ENCODE peak calls at places on chromosomes 5 and 9, in eight cellular contexts. One of them, this sample, is unnamed.

GRCh38 chr5:115243412-115243811 is 19.3 kb downstream of the PGGT1B start:
- DNase-seq in tibial nerve: no peak
- DNase-seq in body of pancreas: no peak
- DNase-seq in heart left ventricle: no peak
- DNase-seq in stomach: no peak
- DNase-seq in H1: no peak
- DNase-seq in IMR-90: peak
- DNase-seq in suprapubic skin: no peak
- DNase-seq in this sample: no peak

GRCh38 chr9:132595319-132595718 is 12.9 kb downstream of the BARHL1 start:
- DNase-seq in tibial nerve: no peak
- DNase-seq in body of pancreas: no peak
- DNase-seq in heart left ventricle: no peak
- DNase-seq in stomach: no peak
- DNase-seq in H1: no peak
- DNase-seq in IMR-90: no peak
- DNase-seq in suprapubic skin: no peak
- DNase-seq in this sample: no peak

GRCh38 chr5:126248611-126249010 is 174.6 kb upstream of the GRAMD2B start:
- DNase-seq in tibial nerve: no peak
- DNase-seq in body of pancreas: no peak
- DNase-seq in heart left ventricle: no peak
- DNase-seq in stomach: no peak
- DNase-seq in H1: no peak
- DNase-seq in IMR-90: no peak
- DNase-seq in suprapubic skin: no peak
- DNase-seq in this sample: no peak

GRCh38 chr5:118533923-118534322 is 454.4 kb downstream of the DTWD2 start:
- DNase-seq in tibial nerve: no peak
- DNase-seq in body of pancreas: no peak
- DNase-seq in heart left ventricle: no peak
- DNase-seq in stomach: no peak
- DNase-seq in H1: no peak
- DNase-seq in IMR-90: no peak
- DNase-seq in suprapubic skin: no peak
- DNase-seq in this sample: no peak

GRCh38 chr5:80798166-80798565 is 143.4 kb upstream of the DHFR start:
- DNase-seq in tibial nerve: no peak
- DNase-seq in body of pancreas: no peak
- DNase-seq in heart left ventricle: no peak
- DNase-seq in stomach: no peak
- DNase-seq in H1: no peak
- DNase-seq in IMR-90: no peak
- DNase-seq in suprapubic skin: no peak
- DNase-seq in this sample: no peak

GRCh38 chr9:121604242-121604641 is 47.2 kb upstream of the DAB2IP start:
- DNase-seq in tibial nerve: no peak
- DNase-seq in body of pancreas: no peak
- DNase-seq in heart left ventricle: no peak
- DNase-seq in stomach: peak
- DNase-seq in H1: no peak
- DNase-seq in IMR-90: no peak
- DNase-seq in suprapubic skin: no peak
- DNase-seq in this sample: peak

GRCh38 chr5:159444441-159445082 is 114.3 kb upstream of the IL12B start:
- DNase-seq in tibial nerve: peak
- DNase-seq in body of pancreas: no peak
- DNase-seq in heart left ventricle: no peak
- DNase-seq in stomach: no peak
- DNase-seq in H1: no peak
- DNase-seq in IMR-90: peak
- DNase-seq in suprapubic skin: no peak
- DNase-seq in this sample: no peak

GRCh38 chr9:98101416-98101815 is 17.6 kb downstream of the TRIM14 start:
- DNase-seq in tibial nerve: no peak
- DNase-seq in body of pancreas: no peak
- DNase-seq in heart left ventricle: no peak
- DNase-seq in stomach: no peak
- DNase-seq in H1: no peak
- DNase-seq in IMR-90: no peak
- DNase-seq in suprapubic skin: peak
- DNase-seq in this sample: no peak

GRCh38 chr5:173984218-173984617 is 4.8 kb upstream of the C5orf47 start:
- DNase-seq in tibial nerve: no peak
- DNase-seq in body of pancreas: no peak
- DNase-seq in heart left ventricle: no peak
- DNase-seq in stomach: no peak
- DNase-seq in H1: peak
- DNase-seq in IMR-90: peak
- DNase-seq in suprapubic skin: no peak
- DNase-seq in this sample: no peak

GRCh38 chr5:101473483-101473882 is 570.4 kb upstream of the ST8SIA4 start:
- DNase-seq in tibial nerve: no peak
- DNase-seq in body of pancreas: no peak
- DNase-seq in heart left ventricle: no peak
- DNase-seq in stomach: no peak
- DNase-seq in H1: no peak
- DNase-seq in IMR-90: peak
- DNase-seq in suprapubic skin: no peak
- DNase-seq in this sample: no peak

GRCh38 chr9:706606-707451 is 134.7 kb upstream of the DMRT1 start:
- DNase-seq in tibial nerve: peak
- DNase-seq in body of pancreas: peak
- DNase-seq in heart left ventricle: peak
- DNase-seq in stomach: peak
- DNase-seq in H1: peak
- DNase-seq in IMR-90: peak
- DNase-seq in suprapubic skin: peak
- DNase-seq in this sample: peak

GRCh38 chr5:19795218-19795617 is 192.8 kb downstream of the CDH18 start:
- DNase-seq in tibial nerve: no peak
- DNase-seq in body of pancreas: no peak
- DNase-seq in heart left ventricle: no peak
- DNase-seq in stomach: no peak
- DNase-seq in H1: no peak
- DNase-seq in IMR-90: peak
- DNase-seq in suprapubic skin: no peak
- DNase-seq in this sample: peak

GRCh38 chr9:105432247-105432857 is 15.5 kb upstream of the FSD1L start:
- DNase-seq in tibial nerve: no peak
- DNase-seq in body of pancreas: no peak
- DNase-seq in heart left ventricle: no peak
- DNase-seq in stomach: no peak
- DNase-seq in H1: no peak
- DNase-seq in IMR-90: no peak
- DNase-seq in suprapubic skin: no peak
- DNase-seq in this sample: no peak

GRCh38 chr5:95446560-95447221 is 55.5 kb downstream of the FAM81B start:
- DNase-seq in tibial nerve: no peak
- DNase-seq in body of pancreas: no peak
- DNase-seq in heart left ventricle: no peak
- DNase-seq in stomach: no peak
- DNase-seq in H1: no peak
- DNase-seq in IMR-90: peak
- DNase-seq in suprapubic skin: no peak
- DNase-seq in this sample: no peak

GRCh38 chr5:65831276-65831675 is 95.1 kb upstream of the ERBIN start:
- DNase-seq in tibial nerve: no peak
- DNase-seq in body of pancreas: no peak
- DNase-seq in heart left ventricle: no peak
- DNase-seq in stomach: no peak
- DNase-seq in H1: no peak
- DNase-seq in IMR-90: no peak
- DNase-seq in suprapubic skin: no peak
- DNase-seq in this sample: no peak

GRCh38 chr5:178474562-178475184 is 115.5 kb downstream of the COL23A1 start:
- DNase-seq in tibial nerve: no peak
- DNase-seq in body of pancreas: no peak
- DNase-seq in heart left ventricle: no peak
- DNase-seq in stomach: no peak
- DNase-seq in H1: no peak
- DNase-seq in IMR-90: no peak
- DNase-seq in suprapubic skin: no peak
- DNase-seq in this sample: no peak

DNA sequence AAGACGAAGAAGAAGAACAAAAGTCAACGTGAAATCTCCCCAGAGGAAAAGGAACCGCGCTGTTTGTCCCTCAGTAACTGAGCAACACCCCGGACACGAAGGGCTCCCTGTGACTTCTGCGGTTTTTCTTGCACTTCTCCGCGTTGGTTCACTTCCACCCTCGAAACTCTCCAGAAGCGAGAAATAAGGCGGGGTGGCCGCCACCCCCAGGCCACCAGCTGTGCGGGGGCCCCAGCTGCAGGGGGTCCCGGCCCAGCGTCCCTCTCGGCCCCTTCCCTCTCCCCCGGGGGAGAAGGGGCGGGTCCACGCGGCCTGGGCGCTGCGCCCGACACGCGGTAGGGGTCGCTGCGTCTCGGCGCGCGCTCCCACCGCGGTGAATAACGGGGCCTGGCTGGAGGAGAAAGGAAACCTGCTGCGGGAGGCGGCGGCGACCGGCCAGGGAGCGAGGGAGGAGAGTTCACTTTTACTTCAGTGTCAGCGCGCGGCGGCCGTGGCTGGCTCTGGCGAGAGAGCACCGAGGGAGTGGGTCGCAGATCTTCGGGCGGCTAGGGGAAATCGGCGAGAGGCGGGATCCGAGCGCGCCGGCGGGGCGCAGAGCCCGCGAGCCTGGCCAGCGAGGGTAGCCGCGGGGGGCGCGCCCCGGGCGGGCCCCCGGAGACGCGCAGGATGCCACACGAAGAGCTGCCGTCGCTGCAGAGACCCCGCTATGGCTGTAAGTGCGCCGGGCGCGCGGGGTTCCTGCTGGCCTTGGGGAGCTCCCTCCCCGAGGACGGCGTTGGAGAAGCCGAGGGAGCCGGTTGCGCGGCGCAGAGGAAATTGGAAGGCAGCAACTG is at the start of gene IQGAP2:
- DNase-seq in tibial nerve: peak
- DNase-seq in body of pancreas: peak
- DNase-seq in heart left ventricle: peak
- DNase-seq in stomach: peak
- DNase-seq in H1: peak
- DNase-seq in IMR-90: peak
- DNase-seq in suprapubic skin: peak
- DNase-seq in this sample: peak
- TF ChIP-seq POLR2A in tibial nerve: peak
- TF ChIP-seq POLR2A in body of pancreas: peak
- TF ChIP-seq POLR2A in heart left ventricle: peak
- TF ChIP-seq POLR2A in stomach: no peak
- TF ChIP-seq POLR2A in H1: no peak
- TF ChIP-seq POLR2A in IMR-90: no peak
- TF ChIP-seq POLR2A in suprapubic skin: no peak
- TF ChIP-seq POLR2A in this sample: no peak

DNA sequence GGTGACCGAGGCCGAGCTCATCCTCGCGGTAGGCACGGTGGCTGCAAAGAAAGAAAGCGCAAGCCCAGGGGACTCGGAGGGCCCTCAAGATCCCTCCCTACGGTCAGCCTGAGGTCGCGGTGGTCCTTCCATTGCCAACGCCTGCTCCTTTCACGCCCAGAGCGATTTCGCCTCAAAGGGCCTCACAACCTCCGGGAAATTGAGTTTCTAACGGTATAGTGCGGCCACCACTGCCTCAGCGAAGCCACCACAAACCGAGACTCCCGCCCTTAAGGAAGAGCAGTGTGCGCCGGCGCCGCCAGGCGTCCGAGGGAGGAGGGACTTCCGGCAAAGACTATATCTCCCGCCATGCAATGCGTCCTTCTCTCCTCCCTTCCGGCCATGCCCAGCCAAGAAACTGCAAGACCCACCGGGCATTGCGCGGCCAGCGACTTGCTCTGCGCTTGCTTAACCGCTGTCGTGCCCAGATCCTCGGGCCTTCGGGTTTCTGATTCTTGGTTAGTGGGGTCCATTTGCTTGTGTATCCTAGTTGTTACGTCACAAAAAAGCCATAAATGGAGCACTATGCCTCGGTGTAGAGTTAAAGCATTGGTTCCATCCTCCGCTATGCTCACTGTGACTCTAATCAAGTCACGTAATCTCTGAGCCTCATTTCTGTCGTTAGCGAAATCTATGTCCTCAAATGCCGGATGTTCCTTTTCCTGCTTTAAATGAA is at the start of gene HAUS6:
- DNase-seq in tibial nerve: peak
- DNase-seq in body of pancreas: peak
- DNase-seq in heart left ventricle: peak
- DNase-seq in stomach: peak
- DNase-seq in H1: peak
- DNase-seq in IMR-90: peak
- DNase-seq in suprapubic skin: peak
- DNase-seq in this sample: peak
- TF ChIP-seq POLR2A in tibial nerve: peak
- TF ChIP-seq POLR2A in body of pancreas: peak
- TF ChIP-seq POLR2A in heart left ventricle: peak
- TF ChIP-seq POLR2A in stomach: no peak
- TF ChIP-seq POLR2A in H1: peak
- TF ChIP-seq POLR2A in IMR-90: peak
- TF ChIP-seq POLR2A in suprapubic skin: no peak
- TF ChIP-seq POLR2A in this sample: no peak

GRCh38 chr9:134065720-134066419 is 2.0 kb downstream of the BRD3 start:
- DNase-seq in tibial nerve: no peak
- DNase-seq in body of pancreas: peak
- DNase-seq in heart left ventricle: peak
- DNase-seq in stomach: peak
- DNase-seq in H1: no peak
- DNase-seq in IMR-90: peak
- DNase-seq in suprapubic skin: peak
- DNase-seq in this sample: peak
- TF ChIP-seq POLR2A in tibial nerve: no peak
- TF ChIP-seq POLR2A in body of pancreas: peak
- TF ChIP-seq POLR2A in heart left ventricle: no peak
- TF ChIP-seq POLR2A in stomach: no peak
- TF ChIP-seq POLR2A in H1: no peak
- TF ChIP-seq POLR2A in IMR-90: no peak
- TF ChIP-seq POLR2A in suprapubic skin: no peak
- TF ChIP-seq POLR2A in this sample: no peak

GRCh38 chr9:136626066-136626725 is 36.5 kb upstream of the EGFL7 start:
- DNase-seq in tibial nerve: no peak
- DNase-seq in body of pancreas: peak
- DNase-seq in heart left ventricle: peak
- DNase-seq in stomach: peak
- DNase-seq in H1: peak
- DNase-seq in IMR-90: no peak
- DNase-seq in suprapubic skin: no peak
- DNase-seq in this sample: no peak

GRCh38 chr9:136624184-136624951 is 38.3 kb upstream of the EGFL7 start:
- DNase-seq in tibial nerve: no peak
- DNase-seq in body of pancreas: no peak
- DNase-seq in heart left ventricle: peak
- DNase-seq in stomach: no peak
- DNase-seq in H1: peak
- DNase-seq in IMR-90: no peak
- DNase-seq in suprapubic skin: no peak
- DNase-seq in this sample: peak

GRCh38 chr9:136623849-136624183 is 38.9 kb upstream of the EGFL7 start:
- DNase-seq in tibial nerve: no peak
- DNase-seq in body of pancreas: no peak
- DNase-seq in heart left ventricle: no peak
- DNase-seq in stomach: no peak
- DNase-seq in H1: peak
- DNase-seq in IMR-90: no peak
- DNase-seq in suprapubic skin: no peak
- DNase-seq in this sample: no peak

GRCh38 chr9:136626740-136627642 is 35.7 kb upstream of the EGFL7 start:
- DNase-seq in tibial nerve: no peak
- DNase-seq in body of pancreas: peak
- DNase-seq in heart left ventricle: peak
- DNase-seq in stomach: peak
- DNase-seq in H1: peak
- DNase-seq in IMR-90: no peak
- DNase-seq in suprapubic skin: peak
- DNase-seq in this sample: no peak

GRCh38 chr9:136625101-136626065 is 37.3 kb upstream of the EGFL7 start:
- DNase-seq in tibial nerve: peak
- DNase-seq in body of pancreas: peak
- DNase-seq in heart left ventricle: peak
- DNase-seq in stomach: peak
- DNase-seq in H1: peak
- DNase-seq in IMR-90: peak
- DNase-seq in suprapubic skin: peak
- DNase-seq in this sample: peak
- TF ChIP-seq POLR2A in tibial nerve: no peak
- TF ChIP-seq POLR2A in body of pancreas: no peak
- TF ChIP-seq POLR2A in heart left ventricle: no peak
- TF ChIP-seq POLR2A in stomach: no peak
- TF ChIP-seq POLR2A in H1: no peak
- TF ChIP-seq POLR2A in IMR-90: no peak
- TF ChIP-seq POLR2A in suprapubic skin: no peak
- TF ChIP-seq POLR2A in this sample: no peak